ENCODE peak calls at places on chromosomes 7 and 10, in nine cellular contexts. O is NCI-H1417; N is GM12892; C is Right ventricle myocardium inferior; X is stimulated activated naive CD8-positive, alpha-beta T cell treated with anti-CD3 and anti-CD28 coated beads, Interleukin-15, amount 100 ng/mL, for 72 hours; A is germinal center; W is memory B cell; Y is SJCRH30; Z is fibroblast of pulmonary artery. V is an unnamed sample.

GRCh38 chr10:124967255-124967654 is 25.3 kb downstream of the ZRANB1 start:
- DNase-seq in O (no peak), N (no peak), C (no peak), X (no peak), A (no peak), W (no peak), Y (no peak), Z (no peak), V (no peak)

GRCh38 chr7:140059288-140060242 is 3.2 kb downstream of the PARP12 start:
- DNase-seq in O (no peak), N (no peak), C (no peak), X (no peak), A (no peak), W (no peak), Y (peak), Z (peak), V (no peak)

GRCh38 chr10:86863443-86863842 is 94.0 kb downstream of the MMRN2 start:
- DNase-seq in O (no peak), N (no peak), C (no peak), X (no peak), A (no peak), W (no peak), Y (no peak), Z (no peak), V (no peak)

GRCh38 chr7:25567430-25567829 is 339.1 kb upstream of the NPVF start:
- DNase-seq in O (peak), N (no peak), C (no peak), X (no peak), A (no peak), W (no peak), Y (no peak), Z (no peak), V (no peak)

GRCh38 chr10:65416094-65416493 is 1509.7 kb upstream of the LRRTM3 start:
- DNase-seq in O (no peak), N (no peak), C (no peak), X (no peak), A (no peak), W (no peak), Y (no peak), Z (peak), V (no peak)

GRCh38 chr10:2366532-2366931 is 629.2 kb upstream of the ADARB2 start:
- DNase-seq in O (no peak), N (no peak), C (no peak), X (no peak), A (no peak), W (no peak), Y (no peak), Z (no peak), V (no peak)

GRCh38 chr7:18498327-18498726 is 2.8 kb downstream of the HDAC9 start:
- DNase-seq in O (no peak), N (no peak), C (no peak), X (no peak), A (no peak), W (no peak), Y (no peak), Z (no peak), V (no peak)

GRCh38 chr10:110430369-110431273 is 67.1 kb upstream of the DUSP5 start:
- DNase-seq in O (no peak), N (no peak), C (no peak), X (no peak), A (no peak), W (no peak), Y (no peak), Z (no peak), V (no peak)

GRCh38 chr7:151166629-151167196 is 781 bp downstream of the GBX1 start:
- DNase-seq in O (no peak), N (no peak), C (no peak), X (no peak), A (no peak), W (no peak), Y (no peak), Z (no peak), V (no peak)

GRCh38 chr7:95205821-95206220 is 118.5 kb downstream of the PON1 start:
- DNase-seq in O (no peak), N (no peak), C (no peak), X (no peak), A (no peak), W (no peak), Y (peak), Z (peak), V (no peak)

GRCh38 chr7:50781371-50781770 is 1.3 kb downstream of the GRB10 start:
- DNase-seq in O (no peak), N (no peak), C (no peak), X (peak), A (no peak), W (no peak), Y (no peak), Z (no peak), V (no peak)

GRCh38 chr10:91590904-91591791 is 41.7 kb downstream of the PPP1R3C start:
- DNase-seq in O (peak), N (no peak), C (no peak), X (no peak), A (no peak), W (no peak), Y (peak), Z (peak), V (no peak)

GRCh38 chr7:96169439-96169838 is 152.5 kb downstream of the SLC25A13 start:
- DNase-seq in O (no peak), N (no peak), C (no peak), X (no peak), A (no peak), W (no peak), Y (no peak), Z (peak), V (no peak)

GRCh38 chr7:135678612-135679575 is 16.6 kb downstream of the STMP1 start:
- DNase-seq in O (peak), N (no peak), C (no peak), X (no peak), A (no peak), W (no peak), Y (peak), Z (peak), V (no peak)

GRCh38 chr7:45924283-45924682 is 3.2 kb upstream of the IGFBP3 start:
- DNase-seq in O (no peak), N (no peak), C (no peak), X (no peak), A (no peak), W (no peak), Y (peak), Z (peak), V (no peak)

GRCh38 chr7:151864081-151864480 is 12.8 kb downstream of the PRKAG2 start:
- DNase-seq in O (no peak), N (no peak), C (peak), X (no peak), A (no peak), W (no peak), Y (peak), Z (no peak), V (no peak)

GRCh38 chr7:103811997-103812396 is 177.5 kb downstream of the RELN start:
- DNase-seq in O (no peak), N (no peak), C (no peak), X (peak), A (no peak), W (no peak), Y (no peak), Z (no peak), V (no peak)

GRCh38 chr10:49756641-49757040 is 5.5 kb downstream of the OGDHL start:
- DNase-seq in O (no peak), N (no peak), C (no peak), X (no peak), A (no peak), W (no peak), Y (no peak), Z (no peak), V (no peak)

GRCh38 chr7:24665564-24666294 is 91.5 kb downstream of the GSDME start:
- DNase-seq in O (peak), N (no peak), C (no peak), X (peak), A (peak), W (peak), Y (peak), Z (peak), V (peak)

GRCh38 chr10:33876547-33877400 is 542.3 kb upstream of the NRP1 start:
- DNase-seq in O (no peak), N (no peak), C (no peak), X (no peak), A (no peak), W (no peak), Y (no peak), Z (peak), V (no peak)